ENCODE peak calls at places on chromosomes 7 and 10, in nine cellular contexts. J is Panc1, U is AG04450, Y is PC-9, C is RWPE1, M is BE2C, D is Peyer's patch, V is astrocyte of the cerebellum, G is B cell. B is an unnamed sample.

GRCh38 chr10:51204691-51205090 is 130.4 kb downstream of the PRKG1 start:
- DNase-seq in C (no peak), U (no peak), J (no peak), M (no peak), D (no peak), G (no peak), Y (no peak), V (no peak), B (no peak)

GRCh38 chr7:33190688-33191304 is 61.4 kb downstream of the BBS9 start:
- DNase-seq in U (no peak), Y (no peak), J (no peak), D (no peak), G (no peak), M (no peak), C (no peak), V (no peak), B (no peak)

GRCh38 chr10:76675951-76676587 is 961.5 kb downstream of the KCNMA1 start:
- DNase-seq in U (no peak), G (no peak), C (peak), J (no peak), M (peak), D (no peak), V (peak), Y (no peak), B (no peak)

GRCh38 chr10:111319866-111320265 is 243.0 kb downstream of the ADRA2A start:
- DNase-seq in D (no peak), G (no peak), V (no peak), C (no peak), U (no peak), M (no peak), Y (no peak), J (no peak), B (no peak)

GRCh38 chr10:125137601-125138438 is 22.5 kb downstream of the CTBP2 start:
- DNase-seq in C (no peak), Y (no peak), J (no peak), V (no peak), M (peak), D (no peak), G (no peak), U (no peak), B (no peak)

GRCh38 chr7:2115739-2116065 is 117.0 kb downstream of the MAD1L1 start:
- DNase-seq in G (no peak), D (no peak), J (no peak), Y (no peak), C (no peak), V (no peak), U (no peak), M (no peak), B (no peak)

GRCh38 chr7:43648725-43649406 is 66.0 kb downstream of the STK17A start:
- DNase-seq in D (peak), U (peak), J (no peak), G (peak), C (peak), V (peak), M (no peak), Y (peak), B (peak)

GRCh38 chr10:118873738-118874105 is 119.0 kb upstream of the CACUL1 start:
- DNase-seq in C (peak), Y (no peak), G (no peak), M (no peak), D (no peak), U (no peak), V (no peak), J (no peak), B (no peak)

GRCh38 chr7:47405921-47406765 is 175.8 kb downstream of the TNS3 start:
- DNase-seq in U (no peak), V (peak), G (no peak), C (peak), D (no peak), J (no peak), M (no peak), Y (no peak), B (no peak)

GRCh38 chr10:6778992-6779701 is 199.1 kb upstream of the PRKCQ start:
- DNase-seq in Y (peak), V (peak), D (no peak), C (peak), J (no peak), M (no peak), U (peak), G (no peak), B (no peak)

GRCh38 chr7:33719059-33719581 is 186.2 kb upstream of the BMPER start:
- DNase-seq in C (no peak), D (no peak), G (peak), Y (no peak), U (no peak), J (no peak), M (no peak), V (no peak), B (no peak)

GRCh38 chr10:97689637-97690036 is 2.6 kb upstream of the AVPI1 start:
- DNase-seq in C (peak), M (no peak), D (no peak), V (peak), U (peak), Y (peak), G (no peak), J (no peak), B (no peak)

GRCh38 chr7:52482076-52482475 is 553.4 kb upstream of the POM121L12 start:
- DNase-seq in D (no peak), M (no peak), G (no peak), V (no peak), Y (no peak), J (no peak), U (no peak), C (no peak), B (no peak)

GRCh38 chr10:99530108-99531025 is 2.4 kb upstream of the NKX2-3 start:
- DNase-seq in M (no peak), C (no peak), U (no peak), J (no peak), G (no peak), D (no peak), Y (no peak), V (no peak), B (no peak)

GRCh38 chr10:45224219-45224841 is 91.1 kb downstream of the OR13A1 start:
- DNase-seq in U (no peak), Y (no peak), J (no peak), M (no peak), V (no peak), G (no peak), C (no peak), D (no peak), B (no peak)

GRCh38 chr10:22054946-22055345 is 51.4 kb upstream of the DNAJC1 start:
- DNase-seq in D (no peak), V (no peak), Y (no peak), U (no peak), G (no peak), J (no peak), C (no peak), M (no peak), B (no peak)

GRCh38 chr7:19051767-19052375 is 65.6 kb downstream of the TWIST1 start:
- DNase-seq in U (no peak), G (no peak), M (peak), J (peak), D (peak), Y (peak), C (peak), V (no peak), B (no peak)

GRCh38 chr10:28400176-28400575 is 97.3 kb upstream of the MPP7 start:
- DNase-seq in J (no peak), M (no peak), U (no peak), C (no peak), V (no peak), G (no peak), D (no peak), Y (no peak), B (peak)

GRCh38 chr10:70532554-70533188 is 54.1 kb downstream of the PALD1 start:
- DNase-seq in Y (no peak), V (no peak), M (no peak), U (no peak), G (no peak), D (no peak), C (no peak), J (no peak), B (no peak)

GRCh38 chr10:20314431-20314830 is 498.2 kb downstream of the PLXDC2 start:
- DNase-seq in M (no peak), D (no peak), G (no peak), Y (no peak), J (no peak), U (no peak), V (no peak), C (no peak), B (no peak)

GRCh38 chr7:11026452-11027359 is 53.0 kb downstream of the PHF14 start:
- DNase-seq in U (no peak), J (no peak), G (no peak), V (no peak), M (peak), Y (no peak), D (no peak), C (no peak), B (no peak)

GRCh38 chr10:127193125-127193524 is 3.3 kb downstream of the INSYN2A start:
- DNase-seq in Y (no peak), M (no peak), J (no peak), U (peak), C (no peak), D (no peak), V (peak), G (no peak), B (no peak)

GRCh38 chr7:22355620-22356009 is 1.3 kb downstream of the RAPGEF5 start:
- DNase-seq in M (no peak), J (no peak), D (no peak), G (no peak), V (no peak), Y (no peak), C (no peak), U (no peak), B (no peak)

GRCh38 chr7:2043316-2044039 is 189.3 kb downstream of the MAD1L1 start:
- DNase-seq in M (peak), V (no peak), Y (no peak), D (no peak), G (no peak), U (no peak), J (no peak), C (no peak), B (no peak)

GRCh38 chr7:144780071-144780608 is 55.7 kb downstream of the TPK1 start:
- DNase-seq in C (no peak), J (no peak), Y (no peak), V (no peak), M (no peak), U (no peak), G (no peak), D (no peak), B (no peak)

GRCh38 chr10:119449760-119450461 is 92.6 kb downstream of the RGS10 start:
- DNase-seq in M (peak), U (no peak), C (peak), V (peak), D (peak), G (no peak), J (no peak), Y (peak), B (no peak)

GRCh38 chr10:13816195-13816926 is 229.6 kb downstream of the PRPF18 start:
- DNase-seq in C (no peak), V (peak), Y (no peak), M (no peak), J (no peak), U (peak), D (peak), G (no peak), B (no peak)

GRCh38 chr10:11672836-11673235 is 61.4 kb upstream of the USP6NL start:
- DNase-seq in U (no peak), D (no peak), M (no peak), C (no peak), J (no peak), V (no peak), Y (no peak), G (no peak), B (no peak)

GRCh38 chr10:71711052-71711623 is 8.4 kb downstream of the C10orf105 start:
- DNase-seq in V (no peak), C (no peak), G (no peak), M (no peak), J (no peak), Y (no peak), D (no peak), U (no peak), B (no peak)

GRCh38 chr10:51000976-51001375 is 73.3 kb upstream of the PRKG1 start:
- DNase-seq in V (no peak), G (no peak), C (no peak), Y (no peak), J (no peak), U (no peak), M (no peak), D (no peak), B (no peak)

DNA sequence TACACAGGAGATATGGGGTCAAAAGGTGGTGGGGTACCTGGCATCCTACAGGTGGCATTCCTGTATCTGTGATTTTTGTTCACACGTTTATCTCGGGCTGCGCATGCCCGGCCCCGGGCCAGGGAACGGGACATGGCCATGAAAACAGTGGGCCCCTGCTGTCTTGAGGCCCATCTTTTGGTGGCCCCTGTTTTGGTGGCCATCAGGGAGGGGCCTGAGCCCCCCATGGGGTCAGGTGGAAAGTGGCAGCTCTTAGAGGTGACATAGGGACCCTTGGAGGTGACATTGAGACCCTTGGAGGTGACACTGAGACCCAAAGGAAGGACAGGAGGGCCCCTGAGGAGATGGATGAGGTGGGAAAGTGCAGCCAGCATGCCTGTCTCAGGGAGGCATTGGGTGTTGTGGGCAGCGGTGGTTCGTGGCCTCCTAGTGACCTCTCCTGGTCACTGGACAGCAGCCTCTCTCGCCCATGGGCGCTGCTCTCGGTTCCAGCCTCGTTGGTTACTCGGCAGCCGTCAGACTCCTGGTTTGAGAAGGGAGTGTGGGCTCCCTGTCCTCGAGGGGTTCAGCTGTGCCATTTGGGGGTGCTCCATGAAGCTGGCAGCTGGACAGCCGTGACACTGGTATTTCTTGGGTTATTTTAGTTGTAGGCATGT is 39.9 kb downstream of the INPP5A start:
- DNase-seq in V (no peak), Y (no peak), D (no peak), M (no peak), C (no peak), U (no peak), J (no peak), G (no peak), B (no peak)
- TF ChIP-seq CTCF in V (peak), Y (no peak), D (no peak), M (no peak), C (no peak), U (no peak), J (peak), G (no peak), B (no peak)

GRCh38 chr7:100397336-100398081 is 24.2 kb downstream of the PILRA start:
- DNase-seq in V (no peak), J (no peak), D (no peak), G (no peak), C (no peak), U (no peak), M (no peak), Y (no peak), B (no peak)
- TF ChIP-seq CTCF in V (no peak), J (peak), D (no peak), G (no peak), C (no peak), U (no peak), M (no peak), Y (no peak), B (peak)

GRCh38 chr7:133207687-133208086 is 45.2 kb upstream of the EXOC4 start:
- DNase-seq in M (no peak), G (no peak), J (no peak), D (no peak), C (no peak), U (no peak), Y (no peak), V (no peak), B (no peak)
- TF ChIP-seq CTCF in M (peak), G (no peak), J (peak), D (no peak), C (no peak), U (peak), Y (peak), V (no peak), B (peak)

GRCh38 chr7:123865517-123866117 is 20.6 kb downstream of the HYAL4 start:
- DNase-seq in J (peak), V (peak), Y (peak), C (peak), D (peak), G (peak), U (peak), M (peak), B (peak)
- TF ChIP-seq CTCF in J (peak), V (peak), Y (peak), C (peak), D (peak), G (peak), U (peak), M (peak), B (peak)

DNA sequence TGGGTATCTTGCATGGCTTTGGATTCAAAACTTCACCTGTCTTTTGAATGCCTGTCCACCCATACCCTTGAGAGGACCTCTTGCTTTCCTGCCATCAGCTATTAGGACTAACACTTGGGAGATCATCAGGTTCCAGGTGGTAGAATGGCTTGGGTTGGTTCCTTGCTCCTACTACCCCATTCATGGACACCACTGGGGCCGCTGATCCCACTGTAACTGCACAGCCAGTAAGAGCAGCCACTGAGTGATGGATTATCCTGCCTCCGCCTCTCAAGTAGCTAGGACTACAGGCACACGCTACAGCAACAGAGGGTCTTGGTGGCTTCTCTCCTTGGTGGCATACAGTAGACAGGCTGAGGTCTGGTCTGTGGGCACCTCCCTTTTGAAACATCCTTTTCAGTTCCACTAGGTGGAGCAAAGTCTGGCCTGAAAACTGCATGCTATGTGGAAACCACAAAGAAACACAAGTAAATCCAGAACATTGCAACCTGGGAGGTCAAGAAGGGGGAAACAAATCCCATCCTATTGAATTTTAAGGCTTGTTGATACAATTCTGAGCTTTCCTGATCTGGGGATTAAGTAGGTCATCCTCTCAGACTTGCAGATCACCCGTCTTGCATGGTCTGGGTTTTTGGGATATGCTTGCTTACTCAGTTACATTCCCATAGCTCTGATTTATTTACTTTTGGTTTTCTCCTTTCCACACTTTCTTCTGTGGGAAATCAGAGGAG is 9.4 kb downstream of the WBP1L start:
- DNase-seq in J (no peak), G (no peak), U (peak), C (no peak), V (peak), M (peak), Y (no peak), D (no peak), B (no peak)
- TF ChIP-seq CTCF in J (peak), G (peak), U (peak), C (peak), V (peak), M (peak), Y (peak), D (peak), B (peak)

GRCh38 chr10:62252051-62252450 is 16.6 kb downstream of the RTKN2 start:
- DNase-seq in J (no peak), C (no peak), V (no peak), Y (no peak), D (no peak), M (no peak), G (no peak), U (no peak), B (no peak)

GRCh38 chr10:62250594-62251198 is 17.9 kb downstream of the RTKN2 start:
- DNase-seq in G (no peak), J (peak), U (no peak), Y (peak), V (no peak), C (peak), M (no peak), D (no peak), B (no peak)

GRCh38 chr10:62249974-62250373 is 18.7 kb downstream of the RTKN2 start:
- DNase-seq in D (no peak), U (no peak), M (no peak), Y (no peak), C (no peak), G (no peak), V (no peak), J (no peak), B (no peak)

GRCh38 chr10:62244785-62245595 is 23.7 kb downstream of the RTKN2 start:
- DNase-seq in G (peak), C (peak), D (peak), M (peak), U (no peak), Y (peak), J (no peak), V (peak), B (peak)

GRCh38 chr10:62248465-62248864 is 20.2 kb downstream of the RTKN2 start:
- DNase-seq in M (no peak), U (no peak), V (no peak), G (no peak), D (no peak), C (no peak), J (no peak), Y (no peak), B (no peak)
- TF ChIP-seq CTCF in M (peak), U (peak), V (peak), G (peak), D (no peak), C (peak), J (peak), Y (peak), B (no peak)

DNA sequence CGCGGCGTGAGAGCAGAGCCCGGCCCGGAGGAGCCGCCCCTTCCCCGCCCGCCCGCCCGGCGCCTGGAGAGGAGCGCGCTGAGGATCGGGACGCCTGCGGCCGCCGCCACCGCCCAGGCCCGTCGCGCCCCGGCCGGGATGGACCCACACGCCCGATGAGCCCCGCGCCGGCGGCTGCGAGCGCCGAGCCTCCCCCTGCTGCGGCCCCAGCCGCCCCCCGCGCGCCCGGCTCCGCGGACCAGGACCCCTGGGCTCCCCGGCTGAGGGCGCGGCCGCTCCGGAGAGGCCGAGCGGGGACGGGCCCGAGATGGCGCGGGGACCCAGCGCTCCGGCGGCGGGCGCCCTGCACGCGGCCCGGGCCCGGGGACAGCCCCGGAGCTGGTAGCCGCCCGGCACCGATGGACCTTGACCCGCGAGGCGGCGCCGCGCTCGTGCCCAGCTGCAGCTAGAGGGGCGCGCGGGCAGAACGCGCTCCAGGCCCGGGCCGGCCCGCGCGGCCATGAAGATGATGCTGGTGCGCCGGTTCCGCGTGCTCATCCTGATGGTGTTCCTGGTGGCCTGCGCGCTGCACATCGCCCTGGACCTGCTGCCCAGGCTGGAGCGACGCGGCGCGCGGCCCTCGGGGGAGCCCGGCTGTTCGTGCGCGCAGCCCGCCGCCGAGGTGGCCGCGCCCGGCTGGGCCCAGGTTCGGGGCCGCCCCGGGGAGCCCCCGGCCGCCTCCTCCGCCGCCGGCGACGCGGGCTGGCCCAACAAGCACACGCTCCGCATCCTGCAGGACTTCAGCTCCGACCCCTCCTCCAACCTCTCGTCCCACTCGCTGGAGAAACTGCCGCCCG is 548 bp downstream of the FAM20C start:
- DNase-seq in J (no peak), M (no peak), V (no peak), Y (peak), C (no peak), D (no peak), G (no peak), U (no peak), B (no peak)
- TF ChIP-seq CTCF in J (no peak), M (no peak), V (no peak), Y (no peak), C (no peak), D (no peak), G (no peak), U (no peak), B (no peak)

B was measured in GM06990.